ENCODE peak calls at places on chromosomes 5 and 9, in four cellular contexts. Y is HS-5, J is amygdala, F is IMR-90. G is an unnamed sample.

GRCh38 chr9:68619056-68619455 is 78.4 kb upstream of the TMEM252 start:
- DNase-seq in Y (no peak), J (no peak), F (no peak), G (no peak)

GRCh38 chr5:173640166-173640804 is 23.8 kb upstream of the BOD1 start:
- DNase-seq in Y (no peak), J (no peak), F (no peak), G (no peak)

GRCh38 chr9:78130004-78130403 is 98.4 kb upstream of the GNAQ start:
- DNase-seq in Y (no peak), J (peak; percentile 81), F (no peak), G (peak; percentile 88)

GRCh38 chr9:70229579-70229978 is 29.2 kb upstream of the SMC5 start:
- DNase-seq in Y (no peak), J (no peak), F (peak; percentile 68), G (peak; percentile 68)

GRCh38 chr9:129182625-129183494 is 4.8 kb upstream of the IER5L start:
- DNase-seq in Y (no peak), J (no peak), F (no peak), G (peak; percentile 89)

GRCh38 chr5:161403121-161403520 is 143.4 kb downstream of the GABRB2 start:
- DNase-seq in Y (no peak), J (no peak), F (no peak), G (no peak)

GRCh38 chr5:151822141-151822540 is 50.4 kb downstream of the G3BP1 start:
- DNase-seq in Y (no peak), J (no peak), F (no peak), G (no peak)

GRCh38 chr9:2469681-2470141 is 151.9 kb upstream of the VLDLR start:
- DNase-seq in Y (no peak), J (no peak), F (peak; percentile 6), G (no peak)

GRCh38 chr5:59840200-59840601 is 53.3 kb downstream of the PDE4D start:
- DNase-seq in Y (peak; percentile 36), J (no peak), F (peak; percentile 72), G (no peak)